ENCODE peak calls at places on chromosomes 16 and 17, in seven cellular contexts. C is effector CD4-positive, alpha-beta T cell; Z is substantia nigra; S is left ventricle myocardium inferior; U is AG04449; I is iPS DF 6.9; E is stimulated activated CD4-positive, alpha-beta T cell treated with anti-CD3 and anti-CD28 coated beads, Interleukin-4, amount 100 ng/mL, for 4 hours. G is an unnamed sample.

GRCh38 chr17:65656390-65657250 is 95.2 kb upstream of the AXIN2 start:
- DNase-seq in E (peak; percentile 26), C (no peak), U (no peak), Z (no peak), I (no peak), S (no peak), G (no peak)

GRCh38 chr17:12815642-12816141 is 26.4 kb downstream of the ARHGAP44 start:
- DNase-seq in U (no peak), I (no peak), C (no peak), Z (no peak), S (no peak), E (no peak), G (no peak)

GRCh38 chr17:9928601-9929341 is 23.7 kb upstream of the RCVRN start:
- DNase-seq in C (no peak), S (no peak), U (peak; percentile 37), I (peak; percentile 33), Z (no peak), E (no peak), G (peak; percentile 82)

GRCh38 chr16:4293822-4294457 is 21.1 kb upstream of the TFAP4 start:
- DNase-seq in E (no peak), C (no peak), U (no peak), I (no peak), S (peak; percentile 46), Z (peak; percentile 18), G (no peak)

GRCh38 chr16:81469183-81469677 is 24.6 kb downstream of the CMIP start:
- DNase-seq in U (no peak), E (no peak), Z (no peak), S (no peak), C (no peak), I (no peak), G (no peak)

GRCh38 chr17:70426752-70427151 is 257.4 kb downstream of the KCNJ2 start:
- DNase-seq in Z (no peak), C (no peak), U (no peak), I (no peak), E (no peak), S (no peak), G (no peak)

GRCh38 chr17:49515196-49515770 is 20.2 kb downstream of the NGFR start:
- DNase-seq in C (no peak), U (peak; percentile 41), Z (peak; percentile 72), S (peak; percentile 92), I (no peak), E (no peak), G (peak; percentile 92)

GRCh38 chr17:45970659-45971058 is 28.4 kb upstream of the STH start:
- DNase-seq in C (no peak), U (no peak), S (no peak), E (no peak), I (no peak), Z (no peak), G (no peak)

GRCh38 chr16:11871193-11871592 is 19.9 kb upstream of the RSL1D1 start:
- DNase-seq in Z (no peak), S (no peak), C (no peak), U (no peak), E (no peak), I (peak; percentile 35), G (peak; percentile 61)

GRCh38 chr16:9665851-9666271 is 516.4 kb downstream of the GRIN2A start:
- DNase-seq in C (no peak), U (no peak), I (no peak), S (no peak), E (no peak), Z (no peak), G (no peak)

GRCh38 chr16:70804153-70804728 is 3.3 kb upstream of the VAC14 start:
- DNase-seq in S (no peak), E (no peak), U (peak; percentile 52), Z (no peak), I (no peak), C (no peak), G (peak; percentile 46)

GRCh38 chr17:62626719-62627218 is 701 bp upstream of the MRC2 start:
- DNase-seq in Z (no peak), I (no peak), U (peak; percentile 42), C (no peak), E (no peak), S (peak; percentile 67), G (peak; percentile 54)

GRCh38 chr17:58756246-58757161 is 850 bp downstream of the PPM1E start:
- DNase-seq in Z (no peak), U (no peak), E (no peak), C (no peak), S (no peak), I (no peak), G (peak; percentile 23)

GRCh38 chr17:75756451-75757085 is 8.4 kb downstream of the GALK1 start:
- DNase-seq in E (no peak), I (no peak), U (no peak), S (no peak), Z (no peak), C (no peak), G (no peak)

GRCh38 chr17:10463402-10463801 is 6.0 kb downstream of the MYH4 start:
- DNase-seq in C (no peak), S (no peak), U (no peak), E (no peak), I (no peak), Z (no peak), G (no peak)

GRCh38 chr17:50833396-50834125 is 1.8 kb upstream of the WFIKKN2 start:
- DNase-seq in S (no peak), C (no peak), I (no peak), U (no peak), Z (no peak), E (no peak), G (no peak)

GRCh38 chr17:69716571-69716970 is 302.1 kb downstream of the MAP2K6 start:
- DNase-seq in C (no peak), E (no peak), U (no peak), S (no peak), Z (no peak), I (no peak), G (no peak)

GRCh38 chr17:82244413-82245140 is 15.7 kb downstream of the SLC16A3 start:
- DNase-seq in C (no peak), I (no peak), Z (no peak), E (no peak), U (no peak), S (no peak), G (peak; percentile 25)

GRCh38 chr16:31367875-31368274 is 12.9 kb downstream of the ITGAX start:
- DNase-seq in S (no peak), U (no peak), E (no peak), Z (no peak), C (no peak), I (no peak), G (no peak)

GRCh38 chr17:52209507-52209906 is 51.0 kb upstream of the CA10 start:
- DNase-seq in I (no peak), C (no peak), E (no peak), U (no peak), Z (no peak), S (no peak), G (no peak)

GRCh38 chr17:62876664-62877411 is 68.7 kb upstream of the MARCHF10 start:
- DNase-seq in I (no peak), Z (no peak), E (no peak), C (no peak), U (no peak), S (no peak), G (no peak)

GRCh38 chr17:12415031-12415430 is 250.7 kb upstream of the MYOCD start:
- DNase-seq in E (no peak), I (no peak), U (peak; percentile 44), S (no peak), Z (no peak), C (no peak), G (no peak)

GRCh38 chr16:85173981-85174751 is 61.9 kb upstream of the CIBAR2 start:
- DNase-seq in I (no peak), E (no peak), C (no peak), U (no peak), Z (no peak), S (no peak), G (no peak)

GRCh38 chr16:67431805-67432476 is 1.0 kb downstream of the HSD11B2 start:
- DNase-seq in S (no peak), E (no peak), C (no peak), I (no peak), Z (no peak), U (no peak), G (no peak)

GRCh38 chr17:34116306-34116705 is 138.8 kb upstream of the CCL2 start:
- DNase-seq in C (no peak), E (no peak), I (no peak), S (no peak), Z (no peak), U (no peak), G (no peak)

GRCh38 chr16:57633383-57634064 is 5.1 kb downstream of the ADGRG1 start:
- DNase-seq in I (no peak), Z (no peak), U (no peak), C (no peak), S (no peak), E (no peak), G (no peak)

GRCh38 chr16:29686740-29687327 is 7.9 kb downstream of the QPRT start:
- DNase-seq in C (no peak), I (no peak), E (no peak), S (no peak), Z (no peak), U (no peak), G (no peak)

GRCh38 chr17:50605434-50605833 is 29.2 kb upstream of the ABCC3 start:
- DNase-seq in E (no peak), Z (no peak), C (no peak), U (no peak), I (no peak), S (no peak), G (no peak)

GRCh38 chr16:12539185-12539929 is 264.3 kb downstream of the CPPED1 start:
- DNase-seq in I (no peak), Z (no peak), C (no peak), E (no peak), S (no peak), U (peak; percentile 49), G (no peak)

GRCh38 chr17:42891539-42892152 is 9.0 kb upstream of the G6PC1 start:
- DNase-seq in U (no peak), E (no peak), I (no peak), S (peak; percentile 69), Z (no peak), C (no peak), G (no peak)

GRCh38 chr16:67547423-67548264 is 14.7 kb upstream of the CTCF start:
- DNase-seq in U (no peak), S (peak; percentile 18), Z (no peak), E (no peak), C (peak; percentile 45), I (no peak), G (no peak)

GRCh38 chr17:27247071-27247957 is 46.6 kb upstream of the WSB1 start:
- DNase-seq in Z (no peak), U (peak; percentile 12), E (no peak), I (no peak), C (no peak), S (peak; percentile 61), G (no peak)

GRCh38 chr16:12794486-12795399 is 8.9 kb downstream of the CPPED1 start:
- DNase-seq in C (no peak), E (no peak), I (no peak), Z (no peak), S (peak; percentile 70), U (no peak), G (no peak)

GRCh38 chr16:76190480-76190879 is 86.7 kb upstream of the CNTNAP4 start:
- DNase-seq in Z (no peak), E (no peak), S (no peak), C (no peak), I (no peak), U (no peak), G (no peak)

GRCh38 chr17:33522623-33523022 is 229.5 kb upstream of the ASIC2 start:
- DNase-seq in E (no peak), S (no peak), U (no peak), C (no peak), Z (no peak), I (no peak), G (no peak)

G was measured in ACHN.